ENCODE peak calls at places on chromosomes 5 and 9, in seven cellular contexts. G is endodermal cell, K is mucosa of descending colon, X is testis, Q is astrocyte of the spinal cord, A is astrocyte, B is MM.1S. Y is an unnamed sample.

GRCh38 chr5:154298060-154298459 is 107.5 kb downstream of the GALNT10 start:
- DNase-seq in G (no peak), K (no peak), X (no peak), Q (no peak), A (no peak), B (no peak), Y (no peak)

GRCh38 chr5:42057254-42057690 is 132.2 kb downstream of the FBXO4 start:
- DNase-seq in G (peak), K (peak), X (peak), Q (peak), A (no peak), B (peak), Y (peak)

GRCh38 chr9:2159521-2160417 is 144.6 kb downstream of the SMARCA2 start:
- DNase-seq in G (peak), K (no peak), X (peak), Q (peak), A (no peak), B (peak), Y (peak)

GRCh38 chr5:177005619-177006264 is 837 bp downstream of the UIMC1 start:
- DNase-seq in G (peak), K (peak), X (peak), Q (peak), A (peak), B (peak), Y (peak)

GRCh38 chr5:179960204-179960831 is 52.6 kb upstream of the TBC1D9B start:
- DNase-seq in G (no peak), K (no peak), X (no peak), Q (no peak), A (no peak), B (no peak), Y (no peak)

GRCh38 chr5:131622633-131623032 is 12.4 kb downstream of the RAPGEF6 start:
- DNase-seq in G (no peak), K (no peak), X (no peak), Q (peak), A (peak), B (no peak), Y (peak)

GRCh38 chr9:33719581-33720374 is 75.6 kb upstream of the PRSS3 start:
- DNase-seq in G (peak), K (peak), X (peak), Q (no peak), A (no peak), B (peak), Y (no peak)

GRCh38 chr5:77590347-77590746 is 48.2 kb downstream of the OTP start:
- DNase-seq in G (no peak), K (no peak), X (no peak), Q (no peak), A (no peak), B (no peak), Y (no peak)

GRCh38 chr9:127572961-127573727 is 38.9 kb upstream of the STXBP1 start:
- DNase-seq in G (no peak), K (peak), X (no peak), Q (peak), A (peak), B (no peak), Y (peak)

GRCh38 chr5:97121848-97122247 is 20.6 kb downstream of the LIX1 start:
- DNase-seq in G (no peak), K (no peak), X (no peak), Q (no peak), A (no peak), B (no peak), Y (no peak)

GRCh38 chr5:143653766-143654282 is 158.1 kb upstream of the HMHB1 start:
- DNase-seq in G (no peak), K (no peak), X (no peak), Q (no peak), A (no peak), B (no peak), Y (no peak)

GRCh38 chr9:107929439-107929838 is 439.9 kb upstream of the KLF4 start:
- DNase-seq in G (no peak), K (peak), X (peak), Q (peak), A (no peak), B (no peak), Y (peak)

GRCh38 chr9:121833061-121833460 is 181.6 kb downstream of the DAB2IP start:
- DNase-seq in G (peak), K (no peak), X (no peak), Q (no peak), A (no peak), B (no peak), Y (no peak)

GRCh38 chr9:2824564-2824963 is 19.3 kb downstream of the PUM3 start:
- DNase-seq in G (peak), K (no peak), X (peak), Q (no peak), A (no peak), B (no peak), Y (no peak)

GRCh38 chr5:82538339-82539034 is 260.3 kb upstream of the RPS23 start:
- DNase-seq in G (no peak), K (no peak), X (no peak), Q (peak), A (peak), B (no peak), Y (peak)

GRCh38 chr5:75049581-75050274 is 2.6 kb downstream of the GCNT4 start:
- DNase-seq in G (peak), K (peak), X (peak), Q (peak), A (peak), B (peak), Y (peak)

GRCh38 chr5:40649493-40650030 is 30.2 kb upstream of the PTGER4 start:
- DNase-seq in G (no peak), K (no peak), X (no peak), Q (no peak), A (no peak), B (no peak), Y (no peak)

GRCh38 chr5:14901462-14902051 is 30.0 kb upstream of the ANKH start:
- DNase-seq in G (no peak), K (peak), X (no peak), Q (no peak), A (peak), B (no peak), Y (peak)

GRCh38 chr5:71653119-71653518 is 66.0 kb upstream of the CARTPT start:
- DNase-seq in G (no peak), K (no peak), X (no peak), Q (peak), A (peak), B (no peak), Y (peak)

GRCh38 chr5:170223906-170224305 is 8.9 kb upstream of the C5orf58 start:
- DNase-seq in G (no peak), K (no peak), X (no peak), Q (no peak), A (no peak), B (no peak), Y (no peak)

GRCh38 chr9:123825337-123825736 is 104.6 kb downstream of the DENND1A start:
- DNase-seq in G (no peak), K (no peak), X (no peak), Q (peak), A (peak), B (no peak), Y (no peak)

GRCh38 chr9:34158362-34158869 is 20.4 kb upstream of the UBAP1 start:
- DNase-seq in G (no peak), K (peak), X (no peak), Q (peak), A (peak), B (no peak), Y (no peak)

GRCh38 chr5:28374492-28374934 is 1336.1 kb upstream of the CDH9 start:
- DNase-seq in G (no peak), K (no peak), X (no peak), Q (peak), A (peak), B (no peak), Y (no peak)

GRCh38 chr5:178436326-178436940 is 153.8 kb downstream of the COL23A1 start:
- DNase-seq in G (peak), K (no peak), X (no peak), Q (no peak), A (no peak), B (no peak), Y (no peak)

GRCh38 chr5:68505917-68506860 is 290.6 kb downstream of the PIK3R1 start:
- DNase-seq in G (no peak), K (peak), X (no peak), Q (peak), A (peak), B (no peak), Y (peak)

GRCh38 chr5:62011072-62011664 is 294.8 kb upstream of the KIF2A start:
- DNase-seq in G (no peak), K (no peak), X (no peak), Q (no peak), A (no peak), B (no peak), Y (no peak)

GRCh38 chr9:3331801-3332200 is 194.0 kb downstream of the RFX3 start:
- DNase-seq in G (peak), K (peak), X (peak), Q (no peak), A (no peak), B (no peak), Y (no peak)

GRCh38 chr9:134689320-134690181 is 47.9 kb downstream of the COL5A1 start:
- DNase-seq in G (peak), K (peak), X (peak), Q (peak), A (no peak), B (no peak), Y (peak)

GRCh38 chr5:67353500-67353931 is 156.9 kb upstream of the CD180 start:
- DNase-seq in G (no peak), K (peak), X (no peak), Q (peak), A (peak), B (no peak), Y (no peak)

GRCh38 chr9:35258665-35259474 is 97.1 kb downstream of the UNC13B start:
- DNase-seq in G (peak), K (peak), X (peak), Q (peak), A (peak), B (peak), Y (peak)

GRCh38 chr9:126016579-126017290 is 269.6 kb downstream of the PBX3 start:
- DNase-seq in G (no peak), K (no peak), X (no peak), Q (no peak), A (no peak), B (no peak), Y (no peak)

GRCh38 chr5:138722518-138722917 is 30.7 kb upstream of the CTNNA1 start:
- DNase-seq in G (peak), K (peak), X (no peak), Q (no peak), A (no peak), B (peak), Y (no peak)

GRCh38 chr5:112237456-112237855 is 181.6 kb downstream of the EPB41L4A start:
- DNase-seq in G (no peak), K (no peak), X (no peak), Q (no peak), A (no peak), B (no peak), Y (no peak)

GRCh38 chr9:116087246-116087645 is 66.3 kb upstream of the PAPPA start:
- DNase-seq in G (no peak), K (no peak), X (no peak), Q (peak), A (peak), B (no peak), Y (peak)

GRCh38 chr5:58810086-58810485 is 227.2 kb downstream of the RAB3C start:
- DNase-seq in G (no peak), K (no peak), X (no peak), Q (no peak), A (no peak), B (no peak), Y (no peak)

GRCh38 chr5:179833056-179833708 is 12.5 kb downstream of the SQSTM1 start:
- DNase-seq in G (no peak), K (no peak), X (no peak), Q (no peak), A (no peak), B (no peak), Y (no peak)

GRCh38 chr9:135073081-135073740 is 14.3 kb upstream of the OLFM1 start:
- DNase-seq in G (peak), K (no peak), X (no peak), Q (no peak), A (no peak), B (no peak), Y (no peak)

GRCh38 chr5:162796507-162796906 is 640.9 kb upstream of the CCNG1 start:
- DNase-seq in G (no peak), K (no peak), X (no peak), Q (no peak), A (no peak), B (no peak), Y (no peak)

GRCh38 chr5:14202462-14202861 is 59.3 kb downstream of the TRIO start:
- DNase-seq in G (no peak), K (no peak), X (no peak), Q (peak), A (peak), B (no peak), Y (no peak)

GRCh38 chr5:102296229-102296817 is at the start of gene SLCO4C1:
- DNase-seq in G (peak), K (peak), X (peak), Q (peak), A (peak), B (peak), Y (peak)
- TF ChIP-seq CTCF in G (peak), K (peak), X (peak), Q (peak), A (peak), B (peak), Y (peak)

GRCh38 chr9:131656356-131657030 is 83.4 kb downstream of the RAPGEF1 start:
- DNase-seq in G (no peak), K (peak), X (peak), Q (no peak), A (no peak), B (peak), Y (no peak)

GRCh38 chr9:131657031-131657377 is 82.9 kb downstream of the RAPGEF1 start:
- DNase-seq in G (no peak), K (no peak), X (no peak), Q (no peak), A (no peak), B (peak), Y (no peak)

GRCh38 chr9:131658753-131659129 is 81.1 kb downstream of the RAPGEF1 start:
- DNase-seq in G (no peak), K (no peak), X (no peak), Q (no peak), A (no peak), B (peak), Y (no peak)

GRCh38 chr9:131657456-131657855 is 82.4 kb downstream of the RAPGEF1 start:
- DNase-seq in G (no peak), K (no peak), X (no peak), Q (no peak), A (no peak), B (no peak), Y (no peak)

DNA sequence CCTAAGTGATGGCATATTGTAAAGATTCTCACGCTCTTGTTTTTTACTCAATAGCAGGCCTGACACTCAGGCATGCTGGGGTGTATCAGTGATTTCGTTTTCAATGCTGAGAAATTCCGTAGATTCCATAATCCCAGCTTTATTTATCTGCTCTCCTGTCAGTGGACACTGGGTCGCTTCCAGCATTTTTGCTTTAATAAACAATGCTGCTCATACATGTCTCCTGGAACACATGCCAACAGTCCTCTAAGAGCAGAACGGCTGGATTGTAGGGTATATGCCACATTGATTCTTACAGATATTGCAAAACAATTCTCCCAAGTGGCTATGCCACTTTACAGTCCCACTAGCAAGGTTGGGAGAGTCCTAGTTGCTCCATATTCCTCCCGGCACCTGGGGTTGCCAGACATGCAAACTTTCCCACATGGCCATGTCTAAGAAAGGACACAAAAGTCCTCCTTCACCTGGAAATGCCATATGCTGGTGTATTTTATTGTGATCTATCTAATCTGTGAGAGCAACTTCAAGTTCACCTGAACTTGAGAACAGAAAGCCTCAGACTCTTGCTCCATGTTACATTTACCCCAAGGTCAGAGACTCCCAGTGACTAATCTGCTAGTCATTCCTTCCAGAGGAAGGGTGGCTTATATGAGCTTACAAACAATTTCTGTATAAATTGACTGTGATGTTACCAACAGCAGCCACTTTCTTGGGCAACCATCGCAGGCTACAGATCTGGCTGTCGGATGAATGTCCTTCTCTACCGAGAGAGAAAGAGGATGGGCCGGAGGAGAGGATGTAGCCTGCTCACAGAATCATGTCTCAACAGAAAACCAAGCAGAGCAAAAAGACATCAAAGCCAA is 81.8 kb downstream of the RAPGEF1 start:
- DNase-seq in G (no peak), K (no peak), X (no peak), Q (peak), A (peak), B (no peak), Y (peak)
- H3K4me3 ChIP-seq in G (no peak), K (no peak), X (no peak), Q (no peak), A (peak), B (no peak), Y (no peak)

DNA sequence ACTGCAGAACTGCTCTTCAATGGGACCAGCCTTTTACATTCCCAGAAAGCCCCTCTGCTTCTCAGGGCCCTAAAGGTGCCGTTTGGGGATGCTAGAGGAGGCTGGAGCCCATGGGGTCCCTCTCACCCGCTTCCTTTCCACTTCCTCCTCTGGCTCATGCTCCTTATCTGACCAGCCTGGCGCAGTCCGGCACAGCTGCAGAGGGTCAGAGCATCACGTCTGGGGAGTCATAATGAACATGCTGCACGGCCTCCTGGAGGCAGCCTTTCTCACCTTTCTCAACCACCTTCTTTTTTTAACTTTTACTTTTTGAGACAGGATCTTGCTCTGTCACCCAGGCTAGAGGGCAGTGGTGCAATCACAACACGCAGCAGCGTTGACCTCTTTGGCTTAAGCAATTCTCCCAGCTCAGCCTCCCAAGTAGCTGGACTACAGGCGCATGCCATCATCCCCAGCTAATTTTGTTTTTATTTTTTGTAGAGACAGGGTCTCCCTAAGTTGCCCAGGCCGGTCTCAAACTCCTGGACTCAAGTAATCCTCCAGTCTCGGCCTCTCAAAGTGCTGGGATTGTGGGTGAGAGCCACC is 15.1 kb upstream of the TCF7 start:
- DNase-seq in G (no peak), K (no peak), X (no peak), Q (no peak), A (no peak), B (no peak), Y (no peak)
- TF ChIP-seq CTCF in G (no peak), K (no peak), X (no peak), Q (no peak), A (no peak), B (no peak), Y (no peak)

GRCh38 chr5:44389410-44389879 is at the start of gene FGF10:
- DNase-seq in G (peak), K (peak), X (peak), Q (peak), A (no peak), B (peak), Y (peak)
- H3K4me3 ChIP-seq in G (peak), K (no peak), X (peak), Q (peak), A (peak), B (peak), Y (peak)

GRCh38 chr5:7087719-7088297 is 308.1 kb upstream of the ADCY2 start:
- DNase-seq in G (peak), K (peak), X (no peak), Q (no peak), A (no peak), B (no peak), Y (no peak)
- TF ChIP-seq CTCF in G (peak), K (no peak), X (no peak), Q (no peak), A (no peak), B (no peak), Y (no peak)

DNA sequence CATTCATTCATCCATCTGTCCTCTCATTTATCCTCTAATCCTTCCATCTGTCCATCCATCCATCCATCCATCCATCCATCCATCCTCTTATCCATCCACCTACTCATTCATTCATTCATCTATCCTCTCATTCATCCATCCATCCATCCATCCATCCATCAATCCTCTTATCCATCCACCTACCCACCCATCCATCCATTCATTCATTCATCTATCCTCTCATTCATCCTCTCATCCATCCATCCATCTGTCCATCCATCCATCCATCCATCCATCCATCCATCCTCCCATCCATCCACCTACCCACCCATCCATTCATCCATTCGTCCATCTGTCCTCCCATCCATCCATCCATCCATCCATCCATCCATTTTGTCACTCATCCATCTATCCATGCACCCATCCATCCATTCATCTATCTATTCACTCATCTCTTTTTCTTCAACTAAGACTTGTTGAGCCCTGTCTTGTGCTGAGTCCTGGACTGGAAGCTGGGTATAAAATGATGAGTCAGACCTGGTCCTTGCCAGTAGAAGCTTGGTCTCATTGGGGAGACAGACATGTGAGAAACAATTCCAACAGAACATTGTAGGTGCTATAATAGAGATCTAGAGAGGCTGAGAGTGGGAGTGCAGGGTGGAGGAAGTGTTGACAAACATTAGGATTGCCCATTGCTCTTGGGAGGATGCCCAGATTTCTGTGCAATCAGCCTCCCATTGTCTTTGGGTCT is 54.9 kb upstream of the IER5L start:
- DNase-seq in G (no peak), K (no peak), X (no peak), Q (no peak), A (no peak), B (no peak), Y (peak)
- H3K4me3 ChIP-seq in G (no peak), K (no peak), X (no peak), Q (no peak), A (no peak), B (no peak), Y (no peak)

DNA sequence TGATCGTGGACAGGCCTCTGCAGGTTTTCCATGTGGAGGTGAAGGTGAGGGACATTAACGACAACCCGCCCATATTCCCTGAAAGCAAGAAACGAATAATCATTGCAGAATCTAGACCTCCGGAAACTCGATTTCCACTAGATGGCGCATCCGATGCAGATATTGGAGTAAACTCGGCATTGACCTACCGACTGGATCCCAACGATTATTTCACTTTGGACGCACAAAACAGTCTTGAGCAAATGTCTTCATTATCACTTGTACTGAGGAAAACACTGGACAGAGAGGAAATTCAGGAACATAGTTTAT is 621 bp downstream of the PCDHA13 start:
- DNase-seq in G (peak), K (no peak), X (peak), Q (no peak), A (no peak), B (no peak), Y (no peak)
- TF ChIP-seq CTCF in G (peak), K (no peak), X (peak), Q (no peak), A (peak), B (no peak), Y (no peak)

GRCh38 chr9:70398145-70398556 is 16.3 kb downstream of the KLF9 start:
- DNase-seq in G (no peak), K (peak), X (peak), Q (no peak), A (no peak), B (no peak), Y (peak)
- H3K4me3 ChIP-seq in G (no peak), K (no peak), X (no peak), Q (no peak), A (no peak), B (no peak), Y (no peak)

Y was measured in fibroblast of the aortic adventitia.